ENCODE peak calls at places on chromosomes 3 and 15, in eight cellular contexts. W, Q, Y, B, F, I, J and M are unnamed samples.

GRCh38 chr15:42919794-42920280 is 741 bp downstream of the TTBK2 start:
- DNase-seq in W (peak), Q (peak), Y (peak), B (no peak), F (no peak), I (no peak), J (peak), M (peak)

GRCh38 chr3:37086918-37087317 is 87.5 kb downstream of the LRRFIP2 start:
- DNase-seq in W (no peak), Q (no peak), Y (no peak), B (no peak), F (no peak), I (no peak), J (no peak), M (peak)

GRCh38 chr3:13009132-13009945 is 63.9 kb downstream of the IQSEC1 start:
- DNase-seq in W (no peak), Q (peak), Y (no peak), B (peak), F (peak), I (peak), J (peak), M (no peak)

GRCh38 chr3:139803294-139803693 is 125.5 kb upstream of the NMNAT3 start:
- DNase-seq in W (no peak), Q (no peak), Y (no peak), B (no peak), F (no peak), I (no peak), J (no peak), M (no peak)

GRCh38 chr3:45317710-45318109 is 70.7 kb upstream of the LARS2 start:
- DNase-seq in W (no peak), Q (no peak), Y (no peak), B (no peak), F (no peak), I (no peak), J (no peak), M (no peak)

GRCh38 chr15:92619380-92620101 is 36.0 kb downstream of the FAM174B start:
- DNase-seq in W (no peak), Q (peak), Y (peak), B (no peak), F (no peak), I (no peak), J (no peak), M (peak)

GRCh38 chr3:2156244-2156847 is 57.7 kb downstream of the CNTN4 start:
- DNase-seq in W (no peak), Q (no peak), Y (no peak), B (no peak), F (no peak), I (no peak), J (no peak), M (peak)

GRCh38 chr3:52385157-52385556 is 59.7 kb downstream of the SEMA3G start:
- DNase-seq in W (peak), Q (peak), Y (peak), B (no peak), F (no peak), I (no peak), J (no peak), M (peak)

GRCh38 chr3:73041537-73041936 is 19.9 kb upstream of the EBLN2 start:
- DNase-seq in W (no peak), Q (no peak), Y (no peak), B (no peak), F (no peak), I (no peak), J (no peak), M (no peak)

GRCh38 chr15:70217246-70218160 is 119.8 kb upstream of the TLE3 start:
- DNase-seq in W (no peak), Q (no peak), Y (no peak), B (no peak), F (no peak), I (no peak), J (no peak), M (no peak)

GRCh38 chr3:137013955-137014688 is 56.3 kb downstream of the IL20RB start:
- DNase-seq in W (peak), Q (peak), Y (peak), B (peak), F (peak), I (peak), J (peak), M (peak)

GRCh38 chr3:66033241-66034138 is 5.2 kb downstream of the MAGI1 start:
- DNase-seq in W (no peak), Q (no peak), Y (no peak), B (no peak), F (no peak), I (no peak), J (no peak), M (no peak)

GRCh38 chr3:9135930-9136525 is 113.4 kb downstream of the SRGAP3 start:
- DNase-seq in W (no peak), Q (no peak), Y (no peak), B (peak), F (no peak), I (no peak), J (no peak), M (no peak)

GRCh38 chr3:78101363-78101762 is 1061.5 kb downstream of the ROBO2 start:
- DNase-seq in W (peak), Q (no peak), Y (peak), B (no peak), F (no peak), I (no peak), J (no peak), M (peak)

GRCh38 chr3:23450051-23450450 is 246.9 kb downstream of the UBE2E2 start:
- DNase-seq in W (no peak), Q (no peak), Y (no peak), B (no peak), F (no peak), I (no peak), J (no peak), M (no peak)

GRCh38 chr15:48522911-48523310 is 122.6 kb downstream of the FBN1 start:
- DNase-seq in W (no peak), Q (no peak), Y (peak), B (no peak), F (no peak), I (no peak), J (no peak), M (no peak)

GRCh38 chr15:50463423-50464358 is 39.5 kb downstream of the USP8 start:
- DNase-seq in W (peak), Q (peak), Y (peak), B (no peak), F (no peak), I (no peak), J (no peak), M (peak)

GRCh38 chr3:37491343-37491742 is 317.0 kb upstream of the LRRFIP2 start:
- DNase-seq in W (no peak), Q (no peak), Y (no peak), B (no peak), F (no peak), I (no peak), J (no peak), M (no peak)

GRCh38 chr3:49410844-49411549 is 779 bp downstream of the RHOA start:
- DNase-seq in W (no peak), Q (peak), Y (no peak), B (no peak), F (no peak), I (no peak), J (no peak), M (no peak)

GRCh38 chr3:113654851-113655250 is 41.6 kb downstream of the USF3 start:
- DNase-seq in W (no peak), Q (no peak), Y (no peak), B (no peak), F (no peak), I (no peak), J (no peak), M (no peak)

GRCh38 chr3:165939141-165939540 is 101.9 kb upstream of the BCHE start:
- DNase-seq in W (no peak), Q (no peak), Y (no peak), B (no peak), F (no peak), I (no peak), J (no peak), M (no peak)

GRCh38 chr3:45644467-45645201 is 44.6 kb upstream of the SACM1L start:
- DNase-seq in W (peak), Q (peak), Y (peak), B (no peak), F (no peak), I (no peak), J (no peak), M (peak)

GRCh38 chr3:52358362-52358940 is 42.3 kb downstream of the DNAH1 start:
- DNase-seq in W (no peak), Q (no peak), Y (no peak), B (peak), F (no peak), I (peak), J (no peak), M (no peak)

GRCh38 chr15:68337826-68338225 is 60.3 kb downstream of the FEM1B start:
- DNase-seq in W (no peak), Q (no peak), Y (no peak), B (no peak), F (no peak), I (no peak), J (peak), M (no peak)

GRCh38 chr3:37279226-37279625 is 104.8 kb upstream of the LRRFIP2 start:
- DNase-seq in W (peak), Q (no peak), Y (peak), B (no peak), F (no peak), I (no peak), J (no peak), M (peak)

GRCh38 chr3:119145500-119146167 is at the start of gene TEX55:
- DNase-seq in W (peak), Q (peak), Y (peak), B (no peak), F (no peak), I (no peak), J (no peak), M (peak)

GRCh38 chr15:44298878-44299277 is 10.4 kb downstream of the GOLM2 start:
- DNase-seq in W (no peak), Q (no peak), Y (no peak), B (no peak), F (no peak), I (no peak), J (no peak), M (peak)

GRCh38 chr15:57393081-57393480 is 16.8 kb downstream of the CGNL1 start:
- DNase-seq in W (no peak), Q (peak), Y (no peak), B (no peak), F (no peak), I (no peak), J (no peak), M (no peak)

GRCh38 chr3:82940124-82940523 is 1178.7 kb upstream of the GBE1 start:
- DNase-seq in W (no peak), Q (no peak), Y (no peak), B (peak), F (peak), I (peak), J (no peak), M (no peak)

GRCh38 chr3:82939491-82940097 is 1178.1 kb upstream of the GBE1 start:
- DNase-seq in W (no peak), Q (no peak), Y (no peak), B (peak), F (no peak), I (no peak), J (no peak), M (no peak)

GRCh38 chr3:82938821-82939328 is 1177.4 kb upstream of the GBE1 start:
- DNase-seq in W (no peak), Q (no peak), Y (no peak), B (peak), F (peak), I (peak), J (no peak), M (no peak)

GRCh38 chr3:82942041-82942440 is 1180.6 kb upstream of the GBE1 start:
- DNase-seq in W (no peak), Q (no peak), Y (no peak), B (no peak), F (no peak), I (no peak), J (no peak), M (no peak)
- H3K4me3 ChIP-seq in W (no peak), Q (no peak), Y (no peak), B (no peak), F (no peak), I (no peak), J (no peak), M (no peak)

GRCh38 chr3:98741121-98741716 is 21.9 kb upstream of the ST3GAL6 start:
- DNase-seq in W (peak), Q (peak), Y (peak), B (no peak), F (no peak), I (no peak), J (no peak), M (no peak)
- TF ChIP-seq CTCF in W (no peak), Q (no peak), Y (no peak), B (no peak), F (no peak), I (no peak), J (no peak), M (no peak)

GRCh38 chr3:193776626-193777025 is 183.6 kb downstream of the OPA1 start:
- DNase-seq in W (no peak), Q (no peak), Y (no peak), B (no peak), F (no peak), I (no peak), J (no peak), M (no peak)
- H3K4me3 ChIP-seq in W (no peak), Q (no peak), Y (no peak), B (no peak), F (no peak), I (no peak), J (no peak), M (no peak)

GRCh38 chr15:39539973-39540558 is 40.8 kb upstream of the THBS1 start:
- DNase-seq in W (no peak), Q (no peak), Y (no peak), B (no peak), F (no peak), I (no peak), J (no peak), M (no peak)

GRCh38 chr15:39539466-39539865 is 41.4 kb upstream of the THBS1 start:
- DNase-seq in W (no peak), Q (no peak), Y (peak), B (no peak), F (no peak), I (no peak), J (no peak), M (no peak)

GRCh38 chr15:39542385-39543065 is 38.4 kb upstream of the THBS1 start:
- DNase-seq in W (no peak), Q (no peak), Y (no peak), B (no peak), F (no peak), I (no peak), J (no peak), M (no peak)

GRCh38 chr15:39546842-39547241 is 34.0 kb upstream of the THBS1 start:
- DNase-seq in W (no peak), Q (no peak), Y (no peak), B (no peak), F (no peak), I (no peak), J (no peak), M (no peak)

DNA sequence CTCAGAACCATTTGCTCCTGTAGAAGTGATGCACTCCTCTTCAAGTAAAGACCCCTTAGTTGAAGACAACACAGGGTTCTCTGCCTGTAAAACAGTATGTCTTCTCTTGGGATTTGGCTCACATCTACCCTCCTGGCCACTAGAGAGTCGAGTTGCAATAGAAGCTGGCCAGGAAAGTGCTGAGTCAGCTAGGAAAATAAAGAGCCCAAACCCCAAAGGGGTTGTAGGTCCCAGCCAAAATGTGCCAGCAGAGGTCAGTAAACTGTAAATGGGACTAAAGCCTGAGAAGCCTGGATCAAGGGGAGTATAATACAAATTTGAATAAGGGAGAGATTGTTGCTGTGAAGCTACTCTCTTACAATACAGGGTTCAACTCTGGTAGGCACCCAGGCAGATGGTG is 37.2 kb upstream of the THBS1 start:
- DNase-seq in W (no peak), Q (no peak), Y (no peak), B (no peak), F (no peak), I (no peak), J (no peak), M (peak)
- TF ChIP-seq CTCF in W (no peak), Q (no peak), Y (no peak), B (no peak), F (no peak), I (no peak), J (no peak), M (no peak)

GRCh38 chr3:112642912-112643506 is 2.1 kb upstream of the CCDC80 start:
- DNase-seq in W (peak), Q (peak), Y (peak), B (peak), F (peak), I (peak), J (peak), M (peak)

GRCh38 chr3:112639451-112640332 is 1.3 kb downstream of the CCDC80 start:
- DNase-seq in W (no peak), Q (no peak), Y (no peak), B (no peak), F (no peak), I (no peak), J (peak), M (peak)

GRCh38 chr3:112638327-112639020 is 2.5 kb downstream of the CCDC80 start:
- DNase-seq in W (no peak), Q (no peak), Y (no peak), B (no peak), F (no peak), I (peak), J (peak), M (peak)

GRCh38 chr3:112640864-112641751 is at the start of gene CCDC80:
- DNase-seq in W (peak), Q (peak), Y (peak), B (no peak), F (no peak), I (no peak), J (peak), M (peak)

DNA sequence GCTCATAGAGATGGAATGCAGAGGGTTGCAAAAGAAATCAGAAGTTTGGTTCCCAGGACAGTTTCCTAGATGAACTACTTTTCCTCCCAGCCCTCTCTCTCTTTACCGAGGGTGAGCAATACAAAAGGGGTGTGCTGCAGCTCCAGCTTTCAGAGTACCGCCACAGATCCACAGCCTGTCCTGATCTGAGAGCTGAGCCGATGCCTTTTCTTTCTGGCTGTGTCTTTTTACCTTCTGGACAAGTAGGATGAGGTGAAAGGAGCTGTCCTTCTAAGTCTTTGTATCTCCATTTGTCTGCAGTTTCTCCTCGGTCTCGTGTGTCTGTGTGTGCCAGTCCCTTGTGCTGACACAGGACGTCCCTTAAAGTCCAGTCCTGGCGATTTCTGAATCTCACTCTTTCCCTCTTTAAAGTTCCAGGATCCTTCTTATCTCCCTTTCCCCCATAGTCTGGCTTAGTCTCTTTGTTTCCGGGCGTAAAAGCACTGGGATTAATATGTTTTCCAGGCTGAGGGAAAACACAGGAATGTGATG is 545 bp downstream of the CCDC80 start:
- DNase-seq in W (peak), Q (peak), Y (peak), B (no peak), F (no peak), I (no peak), J (peak), M (peak)
- H3K4me3 ChIP-seq in W (peak), Q (no peak), Y (peak), B (peak), F (peak), I (no peak), J (peak), M (peak)

DNA sequence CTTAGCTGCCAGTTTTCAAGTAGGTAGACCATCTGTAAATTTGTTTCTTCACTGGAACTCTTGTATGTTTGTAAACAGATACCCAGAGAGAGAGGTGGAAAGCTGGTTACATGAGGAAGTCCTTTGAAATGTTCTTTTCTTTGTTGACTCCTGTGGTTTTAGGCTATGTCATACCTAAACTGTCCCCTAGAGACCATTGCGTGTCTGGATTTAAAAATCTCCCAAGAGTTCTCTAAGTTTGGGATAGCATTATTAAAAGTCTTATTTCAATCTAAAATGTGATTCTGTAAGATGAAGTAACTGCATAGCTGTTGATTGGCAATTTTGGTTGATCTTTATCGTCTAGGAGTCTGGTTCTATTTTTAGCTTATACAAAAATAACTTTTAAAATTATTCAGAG is 127.2 kb downstream of the GHSR start:
- DNase-seq in W (no peak), Q (no peak), Y (peak), B (no peak), F (no peak), I (no peak), J (no peak), M (peak)
- TF ChIP-seq CTCF in W (no peak), Q (no peak), Y (no peak), B (peak), F (peak), I (no peak), J (peak), M (no peak)

GRCh38 chr3:4819294-4819693 is 159.9 kb upstream of the BHLHE40 start:
- DNase-seq in W (no peak), Q (no peak), Y (no peak), B (no peak), F (no peak), I (no peak), J (no peak), M (no peak)
- H3K4me3 ChIP-seq in W (no peak), Q (no peak), Y (no peak), B (no peak), F (no peak), I (no peak), J (no peak), M (no peak)

GRCh38 chr15:52217186-52217585 is 26.0 kb upstream of the GNB5 start:
- DNase-seq in W (no peak), Q (no peak), Y (no peak), B (peak), F (no peak), I (no peak), J (no peak), M (no peak)
- TF ChIP-seq CTCF in W (no peak), Q (no peak), Y (no peak), B (no peak), F (no peak), I (no peak), J (no peak), M (no peak)

GRCh38 chr3:172061724-172062184 is 22.4 kb downstream of the FNDC3B start:
- DNase-seq in W (peak), Q (peak), Y (peak), B (no peak), F (no peak), I (no peak), J (no peak), M (peak)

GRCh38 chr3:172065967-172066762 is 26.8 kb downstream of the FNDC3B start:
- DNase-seq in W (peak), Q (peak), Y (peak), B (no peak), F (no peak), I (no peak), J (no peak), M (peak)

GRCh38 chr3:172065534-172065933 is 26.2 kb downstream of the FNDC3B start:
- DNase-seq in W (peak), Q (peak), Y (peak), B (no peak), F (no peak), I (no peak), J (no peak), M (peak)

GRCh38 chr3:172066880-172067778 is 27.8 kb downstream of the FNDC3B start:
- DNase-seq in W (no peak), Q (no peak), Y (no peak), B (no peak), F (no peak), I (no peak), J (no peak), M (no peak)

GRCh38 chr3:172063456-172064432 is 24.4 kb downstream of the FNDC3B start:
- DNase-seq in W (no peak), Q (no peak), Y (no peak), B (no peak), F (no peak), I (no peak), J (no peak), M (no peak)
- H3K4me3 ChIP-seq in W (no peak), Q (no peak), Y (no peak), B (no peak), F (no peak), I (no peak), J (no peak), M (no peak)